ENCODE peak calls at places on chromosomes 4 and X, in nine cellular contexts. G, H, V, L, B, M, R, O and F are unnamed samples.

GRCh38 chrX:46561931-46562721 is 11.4 kb upstream of the CHST7 start:
- DNase-seq in G (no peak), H (no peak), V (peak), L (no peak), B (no peak), M (no peak), R (no peak), O (peak), F (no peak)

GRCh38 chr4:75672461-75673026 is 667 bp downstream of the G3BP2 start:
- DNase-seq in G (peak), H (peak), V (peak), L (peak), B (peak), M (peak), R (peak), O (peak), F (peak)

GRCh38 chr4:41287005-41287404 is 30.3 kb downstream of the UCHL1 start:
- DNase-seq in G (no peak), H (no peak), V (peak), L (no peak), B (no peak), M (no peak), R (no peak), O (no peak), F (no peak)

GRCh38 chr4:131366724-131367123 is 1782.4 kb upstream of the PCDH10 start:
- DNase-seq in G (no peak), H (no peak), V (no peak), L (no peak), B (no peak), M (no peak), R (no peak), O (no peak), F (no peak)

GRCh38 chr4:13860126-13860525 is 232.6 kb upstream of the BOD1L1 start:
- DNase-seq in G (peak), H (no peak), V (no peak), L (no peak), B (no peak), M (no peak), R (no peak), O (no peak), F (peak)

GRCh38 chrX:140712413-140713173 is 3.0 kb downstream of the LINC00632 start:
- DNase-seq in G (no peak), H (peak), V (peak), L (peak), B (no peak), M (no peak), R (no peak), O (peak), F (peak)

GRCh38 chr4:106607566-106607965 is 239.0 kb upstream of the GIMD1 start:
- DNase-seq in G (no peak), H (no peak), V (no peak), L (no peak), B (no peak), M (no peak), R (no peak), O (no peak), F (no peak)

GRCh38 chr4:58510652-58511051 is 1400.5 kb upstream of the IGFBP7 start:
- DNase-seq in G (no peak), H (no peak), V (no peak), L (no peak), B (no peak), M (no peak), R (no peak), O (no peak), F (no peak)

GRCh38 chr4:109149836-109150235 is 152.6 kb downstream of the COL25A1 start:
- DNase-seq in G (no peak), H (no peak), V (no peak), L (no peak), B (no peak), M (no peak), R (no peak), O (no peak), F (no peak)

GRCh38 chrX:34877451-34877850 is 65.1 kb upstream of the FAM47B start:
- DNase-seq in G (no peak), H (no peak), V (peak), L (no peak), B (no peak), M (no peak), R (no peak), O (no peak), F (peak)

GRCh38 chrX:13938053-13938765 is 91.5 kb downstream of the GEMIN8 start:
- DNase-seq in G (no peak), H (peak), V (peak), L (peak), B (no peak), M (no peak), R (no peak), O (peak), F (no peak)

GRCh38 chrX:151852294-151852693 is 60.4 kb upstream of the MAGEA4 start:
- DNase-seq in G (no peak), H (no peak), V (no peak), L (no peak), B (no peak), M (no peak), R (no peak), O (no peak), F (no peak)

GRCh38 chr4:76850010-76850441 is 47.9 kb downstream of the SOWAHB start:
- DNase-seq in G (peak), H (no peak), V (peak), L (peak), B (no peak), M (peak), R (peak), O (no peak), F (peak)

GRCh38 chr4:15400911-15401671 is 26.7 kb upstream of the C1QTNF7 start:
- DNase-seq in G (no peak), H (peak), V (peak), L (peak), B (no peak), M (peak), R (peak), O (no peak), F (peak)

GRCh38 chr4:147799986-147800555 is 68.2 kb downstream of the ARHGAP10 start:
- DNase-seq in G (no peak), H (no peak), V (peak), L (no peak), B (no peak), M (no peak), R (no peak), O (no peak), F (no peak)

GRCh38 chrX:24498975-24499374 is 33.9 kb downstream of the PDK3 start:
- DNase-seq in G (no peak), H (no peak), V (peak), L (peak), B (no peak), M (no peak), R (peak), O (peak), F (peak)

GRCh38 chr4:120052840-120053239 is 13.8 kb downstream of the MAD2L1 start:
- DNase-seq in G (no peak), H (peak), V (peak), L (peak), B (no peak), M (peak), R (peak), O (peak), F (peak)

GRCh38 chr4:174631901-174632758 is 109.8 kb upstream of the HPGD start:
- DNase-seq in G (peak), H (no peak), V (peak), L (peak), B (no peak), M (peak), R (peak), O (peak), F (peak)

GRCh38 chr4:118757761-118758213 is 72.6 kb downstream of the METTL14 start:
- DNase-seq in G (peak), H (no peak), V (no peak), L (peak), B (no peak), M (peak), R (peak), O (no peak), F (peak)

GRCh38 chrX:1077140-1077539 is 135.3 kb downstream of the CRLF2 start:
- DNase-seq in G (no peak), H (no peak), V (no peak), L (no peak), B (no peak), M (no peak), R (no peak), O (no peak), F (no peak)

GRCh38 chrX:40671126-40671525 is 23.8 kb upstream of the CXorf38 start:
- DNase-seq in G (no peak), H (no peak), V (peak), L (peak), B (no peak), M (no peak), R (no peak), O (no peak), F (no peak)

GRCh38 chr4:101948951-101949350 is 158.4 kb downstream of the BANK1 start:
- DNase-seq in G (no peak), H (no peak), V (no peak), L (no peak), B (no peak), M (no peak), R (no peak), O (no peak), F (no peak)

GRCh38 chr4:98482847-98483806 is 175.3 kb downstream of the TSPAN5 start:
- DNase-seq in G (peak), H (no peak), V (peak), L (no peak), B (no peak), M (peak), R (peak), O (no peak), F (peak)

GRCh38 chr4:113637363-113637762 is 124.2 kb downstream of the CAMK2D start:
- DNase-seq in G (no peak), H (no peak), V (peak), L (no peak), B (no peak), M (no peak), R (peak), O (no peak), F (peak)

GRCh38 chr4:113635739-113636437 is 125.7 kb downstream of the CAMK2D start:
- DNase-seq in G (no peak), H (no peak), V (peak), L (no peak), B (no peak), M (peak), R (no peak), O (no peak), F (peak)

GRCh38 chr4:113636438-113636818 is 125.1 kb downstream of the CAMK2D start:
- DNase-seq in G (peak), H (no peak), V (no peak), L (no peak), B (no peak), M (no peak), R (no peak), O (no peak), F (no peak)

GRCh38 chr4:113637823-113638691 is 123.5 kb downstream of the CAMK2D start:
- DNase-seq in G (no peak), H (no peak), V (peak), L (no peak), B (no peak), M (no peak), R (no peak), O (no peak), F (no peak)

GRCh38 chr4:113636877-113637276 is 124.7 kb downstream of the CAMK2D start:
- DNase-seq in G (no peak), H (no peak), V (peak), L (no peak), B (no peak), M (no peak), R (peak), O (no peak), F (peak)
- H3K4me3 ChIP-seq in G (no peak), H (no peak), V (no peak), L (no peak), B (no peak), M (no peak), R (no peak), O (no peak), F (no peak)

DNA sequence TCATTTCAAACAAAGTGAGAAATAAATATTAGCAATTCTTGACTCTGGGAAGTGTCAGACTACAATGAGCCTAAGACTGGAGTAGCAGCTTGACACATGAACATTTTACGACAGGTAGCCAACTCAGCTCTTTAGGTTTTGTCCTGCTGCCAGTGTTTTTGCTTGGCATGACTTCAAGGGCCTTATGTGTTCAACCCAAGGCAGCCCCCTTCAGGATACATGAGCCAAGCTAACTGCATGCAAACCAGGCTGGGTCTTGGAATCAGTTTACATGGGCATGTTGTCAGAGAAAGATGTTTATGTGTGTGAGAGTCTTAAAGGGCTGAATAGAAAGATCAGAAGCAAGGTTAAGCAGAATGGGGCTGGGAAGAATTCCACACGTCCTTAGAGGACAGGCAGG is 97.4 kb downstream of the NKX6-1 start:
- DNase-seq in G (no peak), H (no peak), V (peak), L (peak), B (no peak), M (no peak), R (no peak), O (peak), F (no peak)
- TF ChIP-seq CTCF in G (no peak), H (no peak), V (no peak), L (no peak), B (no peak), M (no peak), R (no peak), O (no peak), F (no peak)

GRCh38 chr4:153159016-153159415 is 45.2 kb upstream of the TRIM2 start:
- DNase-seq in G (no peak), H (no peak), V (no peak), L (no peak), B (no peak), M (no peak), R (no peak), O (no peak), F (no peak)

GRCh38 chr4:153161599-153161971 is 42.7 kb upstream of the TRIM2 start:
- DNase-seq in G (no peak), H (no peak), V (peak), L (no peak), B (no peak), M (peak), R (no peak), O (no peak), F (peak)

GRCh38 chr4:153159728-153160221 is 44.5 kb upstream of the TRIM2 start:
- DNase-seq in G (no peak), H (no peak), V (peak), L (no peak), B (no peak), M (peak), R (peak), O (no peak), F (peak)

GRCh38 chr4:153156263-153156662 is 48.0 kb upstream of the TRIM2 start:
- DNase-seq in G (no peak), H (no peak), V (peak), L (no peak), B (no peak), M (no peak), R (no peak), O (no peak), F (no peak)

DNA sequence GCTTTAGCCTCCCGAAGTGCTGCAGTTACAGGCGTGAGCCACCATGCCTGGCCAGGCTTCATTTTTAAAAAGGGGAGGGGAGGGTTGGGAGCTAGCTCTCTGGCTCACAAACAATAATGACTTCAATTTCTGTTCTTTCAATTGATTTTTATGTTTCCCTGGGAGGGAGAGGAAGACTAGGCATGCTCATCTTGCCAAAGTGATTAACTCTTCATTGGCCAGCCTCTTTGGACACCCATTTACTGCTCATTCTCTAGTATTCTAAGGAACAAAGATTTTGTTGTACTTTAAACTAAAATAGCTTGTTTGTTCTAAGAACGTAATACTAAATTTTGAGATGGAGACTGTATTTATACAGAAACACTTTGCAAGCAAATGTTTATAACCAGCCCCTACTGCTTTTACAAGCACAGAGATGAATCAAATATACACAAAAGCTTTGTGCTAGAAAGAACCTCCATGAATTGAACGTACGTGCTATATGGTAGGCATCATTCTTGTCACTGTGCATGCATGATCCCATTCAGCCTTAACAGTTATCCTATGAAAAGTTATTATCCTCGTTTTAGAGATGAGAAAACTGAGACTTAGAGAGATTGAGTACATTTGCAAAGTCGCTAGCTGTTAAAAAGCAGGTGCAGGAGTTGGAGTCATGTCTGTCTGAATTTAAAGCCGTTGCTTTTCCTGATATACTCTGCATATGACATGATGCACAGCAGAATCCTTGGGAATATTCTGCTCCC is 43.2 kb upstream of the TRIM2 start:
- DNase-seq in G (no peak), H (no peak), V (no peak), L (no peak), B (no peak), M (no peak), R (no peak), O (no peak), F (no peak)
- H3K4me3 ChIP-seq in G (no peak), H (no peak), V (no peak), L (no peak), B (no peak), M (no peak), R (no peak), O (no peak), F (no peak)

DNA sequence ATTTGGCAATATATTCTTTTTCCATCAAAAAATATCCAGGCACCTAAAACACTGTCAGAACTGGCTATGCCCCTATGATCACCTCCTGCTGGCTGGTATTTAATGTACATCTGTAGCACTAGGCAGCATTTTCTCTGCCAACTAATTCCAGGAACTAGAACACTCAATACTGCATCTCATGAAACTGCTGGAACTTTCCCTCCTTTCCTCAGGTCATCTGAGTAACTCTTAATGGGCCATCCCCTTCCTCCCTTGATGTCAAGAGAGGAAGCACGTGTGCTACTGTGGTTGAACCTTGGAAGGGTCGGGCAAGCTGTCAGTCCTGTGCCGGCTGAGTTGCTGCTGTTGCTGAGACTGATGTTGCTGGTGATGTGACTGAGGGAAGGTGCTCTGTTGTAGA is 39.4 kb downstream of the TMEM165 start:
- DNase-seq in G (no peak), H (no peak), V (peak), L (peak), B (no peak), M (peak), R (no peak), O (peak), F (no peak)
- TF ChIP-seq CTCF in G (peak), H (no peak), V (peak), L (peak), B (no peak), M (peak), R (peak), O (peak), F (peak)